ENCODE peak calls at places on chromosomes 13 and 19, in five cellular contexts. W is fibroblast of mammary gland, L is sigmoid colon, P is omental fat pad, O is AG09319. J is an unnamed sample.

GRCh38 chr13:113129480-113129879 is 6.9 kb downstream of the F10 start:
- DNase-seq in W (no peak), L (no peak), P (no peak), O (no peak), J (no peak)

GRCh38 chr19:46369817-46370216 is 22.9 kb downstream of the PPP5C start:
- DNase-seq in W (no peak), L (no peak), P (no peak), O (no peak), J (no peak)

GRCh38 chr13:97250560-97250959 is 28.4 kb downstream of the MBNL2 start:
- DNase-seq in W (no peak), L (no peak), P (no peak), O (no peak), J (no peak)

GRCh38 chr13:79434578-79434977 is 28.5 kb upstream of the RBM26 start:
- DNase-seq in W (peak; percentile 62), L (no peak), P (no peak), O (no peak), J (no peak)

GRCh38 chr13:53338760-53339159 is 310.1 kb downstream of the OLFM4 start:
- DNase-seq in W (no peak), L (no peak), P (no peak), O (no peak), J (no peak)

GRCh38 chr13:102845630-102846260 is at the start of gene ERCC5:
- DNase-seq in W (peak; percentile 95), L (peak; percentile 97), P (peak; percentile 79), O (peak; percentile 85), J (peak; percentile 92)

GRCh38 chr13:45396548-45397095 is 21.6 kb downstream of the SLC25A30 start:
- DNase-seq in W (no peak), L (no peak), P (no peak), O (no peak), J (no peak)

GRCh38 chr13:46006688-46007452 is 45.7 kb downstream of the ZC3H13 start:
- DNase-seq in W (peak; percentile 17), L (no peak), P (no peak), O (no peak), J (no peak)

GRCh38 chr13:41154042-41154441 is 21.4 kb upstream of the KBTBD6 start:
- DNase-seq in W (no peak), L (no peak), P (no peak), O (no peak), J (no peak)

GRCh38 chr13:95447766-95448165 is 104.8 kb upstream of the CLDN10 start:
- DNase-seq in W (no peak), L (no peak), P (no peak), O (no peak), J (no peak)

GRCh38 chr19:23917856-23918255 is 3.2 kb downstream of the ZNF726 start:
- DNase-seq in W (no peak), L (no peak), P (no peak), O (no peak), J (no peak)

GRCh38 chr19:37172368-37173366 is at the start of gene ZNF585A:
- DNase-seq in W (peak; percentile 97), L (peak; percentile 95), P (peak; percentile 61), O (peak; percentile 90), J (peak; percentile 73)

GRCh38 chr19:6516018-6516658 is 14.0 kb upstream of the TUBB4A start:
- DNase-seq in W (peak; percentile 82), L (peak; percentile 92), P (peak; percentile 96), O (peak; percentile 70), J (peak; percentile 79)

GRCh38 chr19:55254625-55254977 is 4.2 kb downstream of the PPP6R1 start:
- DNase-seq in W (no peak), L (no peak), P (no peak), O (no peak), J (no peak)

GRCh38 chr19:9151367-9151766 is 11.2 kb downstream of the ZNF317 start:
- DNase-seq in W (no peak), L (no peak), P (no peak), O (no peak), J (no peak)

GRCh38 chr19:41265376-41266153 is 1.4 kb downstream of the HNRNPUL1 start:
- DNase-seq in W (peak; percentile 25), L (peak; percentile 64), P (no peak), O (no peak), J (no peak)

GRCh38 chr13:112885782-112886268 is 83.2 kb upstream of the MCF2L start:
- DNase-seq in W (peak; percentile 78), L (peak; percentile 84), P (peak; percentile 44), O (peak; percentile 62), J (peak; percentile 61)

GRCh38 chr13:51260154-51260553 is 38.0 kb downstream of the FAM124A start:
- DNase-seq in W (no peak), L (peak; percentile 60), P (no peak), O (no peak), J (no peak)

GRCh38 chr13:51261610-51262249 is 39.5 kb downstream of the FAM124A start:
- DNase-seq in W (no peak), L (peak; percentile 70), P (no peak), O (no peak), J (no peak)

GRCh38 chr13:51258612-51259358 is 36.6 kb downstream of the FAM124A start:
- DNase-seq in W (no peak), L (no peak), P (no peak), O (no peak), J (no peak)

GRCh38 chr13:51259359-51259645 is 37.1 kb downstream of the FAM124A start:
- DNase-seq in W (no peak), L (peak; percentile 54), P (no peak), O (no peak), J (no peak)

GRCh38 chr13:51262501-51263211 is 40.5 kb downstream of the FAM124A start:
- DNase-seq in W (no peak), L (peak; percentile 60), P (no peak), O (no peak), J (no peak)
- TF ChIP-seq CTCF in W (peak; percentile 12), L (no peak), P (no peak), O (no peak), J (no peak)

DNA sequence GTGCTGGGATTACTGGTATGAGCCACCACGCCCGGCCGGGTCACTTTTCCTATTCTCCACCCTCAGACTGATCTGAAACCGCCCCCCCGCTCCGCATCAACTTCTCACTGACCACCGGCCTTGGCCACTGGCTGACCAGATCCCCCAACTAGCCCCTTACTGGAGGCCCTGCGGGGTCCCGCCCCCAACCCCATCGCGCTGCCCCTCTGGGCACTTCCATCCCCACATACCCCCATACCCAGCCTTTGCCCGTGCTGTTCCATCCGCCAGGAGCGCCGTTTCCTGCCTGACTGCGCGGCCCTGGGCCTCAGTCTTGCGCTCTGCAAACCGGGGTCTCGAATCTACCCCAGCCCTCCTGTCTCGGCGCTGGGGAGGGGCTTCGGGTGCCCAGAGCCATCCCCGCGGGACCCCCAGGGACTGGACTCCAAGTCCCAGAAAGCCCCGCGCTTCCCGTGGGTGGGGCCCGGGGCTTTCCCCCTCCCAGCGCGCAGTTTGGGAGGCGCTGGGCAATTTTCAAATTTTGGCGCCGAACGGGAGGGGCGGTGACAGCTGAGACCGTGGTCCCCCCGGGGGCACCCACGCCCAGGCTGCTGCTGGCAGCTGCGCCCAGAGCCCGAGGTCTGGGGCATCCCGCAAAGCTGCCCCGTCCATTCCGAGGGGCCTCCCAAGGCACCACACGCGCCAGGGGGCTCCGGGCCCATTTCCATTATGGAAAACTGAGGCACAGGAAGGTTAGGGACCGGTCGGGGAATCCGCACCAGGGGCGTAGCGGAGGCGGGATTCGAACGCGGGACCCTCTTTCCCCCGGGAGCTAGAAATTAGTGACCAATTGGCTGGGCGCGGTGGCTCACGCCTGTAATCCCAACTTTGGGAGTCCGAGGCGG is 5.2 kb upstream of the LMNB2 start:
- DNase-seq in W (peak; percentile 77), L (no peak), P (no peak), O (no peak), J (peak; percentile 55)
- TF ChIP-seq CTCF in W (no peak), L (no peak), P (no peak), O (peak; percentile 26), J (no peak)

GRCh38 chr19:33795370-33796163 is 1.1 kb upstream of the KCTD15 start:
- DNase-seq in W (peak; percentile 68), L (peak; percentile 88), P (peak; percentile 37), O (peak; percentile 68), J (peak; percentile 77)

GRCh38 chr19:33798701-33799111 is 2.0 kb downstream of the KCTD15 start:
- DNase-seq in W (no peak), L (no peak), P (no peak), O (no peak), J (no peak)

GRCh38 chr19:33797821-33798633 is 1.4 kb downstream of the KCTD15 start:
- DNase-seq in W (no peak), L (peak; percentile 81), P (no peak), O (no peak), J (no peak)

GRCh38 chr19:33794578-33795369 is 1.9 kb upstream of the KCTD15 start:
- DNase-seq in W (peak; percentile 29), L (no peak), P (no peak), O (no peak), J (no peak)

DNA sequence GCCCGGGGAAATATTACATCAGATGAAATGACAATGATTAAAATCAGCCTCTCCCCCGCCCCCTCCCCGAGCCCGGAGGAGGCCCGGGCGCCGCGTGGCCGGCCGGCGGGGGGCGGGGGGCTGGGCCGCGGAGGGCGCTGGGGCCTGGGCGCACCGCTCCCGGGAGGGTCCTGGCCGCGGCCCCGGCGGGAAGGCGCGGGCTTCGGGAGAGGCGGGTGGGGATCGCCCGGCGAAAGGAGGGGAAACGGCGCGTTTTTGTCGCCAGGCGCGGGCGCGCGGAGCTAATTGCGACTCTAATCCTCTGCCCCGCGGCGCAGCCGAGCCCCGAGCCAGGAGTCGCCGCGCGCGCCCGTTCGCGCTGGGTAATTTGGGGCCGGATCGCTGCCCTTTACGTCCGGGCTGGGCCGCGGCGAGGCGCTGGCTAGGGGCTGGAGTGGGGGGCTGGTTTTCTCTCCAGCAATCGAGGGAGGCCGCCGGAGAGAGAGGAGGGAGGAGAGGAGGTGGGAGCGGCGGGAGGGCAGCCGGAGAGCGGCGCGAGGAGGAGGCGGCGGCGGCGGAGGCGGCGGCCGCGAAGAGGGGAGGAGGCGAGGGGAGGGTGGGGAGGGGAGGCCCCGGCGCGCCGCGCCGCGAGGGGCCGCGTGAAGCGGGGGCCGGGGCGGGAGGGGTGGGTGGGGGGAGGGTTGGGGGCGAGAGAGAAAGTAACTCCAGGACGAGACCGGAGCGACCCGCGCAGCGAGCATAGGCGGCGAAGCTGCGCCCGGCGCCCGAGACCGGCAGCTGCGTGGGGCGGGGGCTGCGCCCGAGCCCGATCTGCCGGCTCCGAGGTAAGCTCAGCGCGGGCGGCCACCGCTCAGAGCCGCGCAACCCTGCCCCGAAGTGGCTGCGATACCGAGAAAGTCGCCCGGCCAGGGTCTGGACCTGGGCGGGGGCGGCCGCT is at the start of gene KCTD15:
- DNase-seq in W (no peak), L (no peak), P (no peak), O (no peak), J (peak; percentile 74)
- TF ChIP-seq CTCF in W (no peak), L (no peak), P (no peak), O (no peak), J (no peak)

DNA sequence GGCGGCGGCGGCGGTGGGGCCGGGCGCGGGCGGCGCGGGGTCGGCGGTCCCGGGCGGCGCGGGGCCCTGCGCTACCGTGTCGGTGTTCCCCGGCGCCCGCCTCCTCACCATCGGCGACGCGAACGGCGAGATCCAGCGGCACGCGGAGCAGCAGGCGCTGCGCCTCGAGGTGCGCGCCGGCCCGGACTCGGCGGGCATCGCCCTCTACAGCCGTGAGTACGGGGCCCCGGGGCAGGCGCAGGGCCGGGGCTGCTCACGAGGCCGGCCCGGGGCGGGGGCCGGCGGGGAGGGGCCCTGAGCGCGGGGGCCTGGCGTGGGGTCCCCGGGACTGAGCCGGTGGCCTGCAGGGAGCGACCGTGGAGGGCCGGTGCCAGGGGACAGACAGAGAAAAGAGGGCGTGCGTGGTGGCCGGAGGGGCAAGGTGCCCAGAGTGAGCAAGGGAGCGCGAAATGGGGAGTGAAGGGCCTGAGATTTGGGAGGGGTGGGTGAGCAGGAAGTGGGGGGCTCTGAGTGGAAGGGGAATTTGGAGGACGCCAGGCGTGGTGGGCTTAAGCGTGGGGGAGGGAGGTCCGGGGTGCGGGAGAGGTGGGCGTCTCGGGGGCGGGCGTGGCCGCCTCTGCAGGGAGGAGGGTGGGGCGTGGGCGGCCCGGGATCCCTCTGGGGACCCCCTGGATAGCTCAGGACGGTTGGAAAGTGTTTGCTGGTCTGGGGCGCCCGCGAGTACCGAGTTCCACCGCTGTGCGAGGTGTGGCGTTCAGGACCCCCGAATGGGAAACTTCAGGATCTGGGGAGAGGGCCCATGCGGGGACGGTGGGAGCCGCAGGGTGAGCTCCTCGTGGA is 578 bp downstream of the CARM1 start:
- DNase-seq in W (no peak), L (peak; percentile 83), P (no peak), O (no peak), J (peak; percentile 59)
- TF ChIP-seq CTCF in W (peak; percentile 1), L (peak; percentile 14), P (no peak), O (no peak), J (peak; percentile 48)